ENCODE peak calls at places on chromosomes 7 and 10, in seven cellular contexts. C, E, R, O, Z, N and J are unnamed samples. For H3K4me1 and H3K9me3, the result is how much of the 10 kb centered on the place peaks cover.

GRCh38 chr7:35734001-35734483 is 39.1 kb upstream of the HERPUD2 start:
- DNase-seq in C (no peak), E (no peak), R (no peak), O (no peak), Z (no peak), N (no peak), J (no peak)

GRCh38 chr10:79346388-79347225 is 662 bp upstream of the PPIF start:
- DNase-seq in C (no peak), E (no peak), R (no peak), O (no peak), Z (no peak), N (no peak), J (no peak)

GRCh38 chr7:48101880-48102448 is 12.9 kb downstream of the UPP1 start:
- DNase-seq in C (no peak), E (no peak), R (no peak), O (no peak), Z (no peak), N (no peak), J (no peak)

GRCh38 chr7:568031-568680 is 48.5 kb upstream of the PDGFA start:
- DNase-seq in C (no peak), E (no peak), R (no peak), O (no peak), Z (no peak), N (no peak), J (no peak)

GRCh38 chr7:47478017-47478344 is 103.9 kb downstream of the TNS3 start:
- DNase-seq in C (no peak), E (peak), R (no peak), O (no peak), Z (no peak), N (no peak), J (no peak)

GRCh38 chr10:132714906-132715790 is 70.8 kb downstream of the NKX6-2 start:
- DNase-seq in C (no peak), E (no peak), R (no peak), O (no peak), Z (no peak), N (no peak), J (no peak)

GRCh38 chr7:1854521-1855395 is 184.7 kb downstream of the ELFN1 start:
- DNase-seq in C (no peak), E (no peak), R (no peak), O (no peak), Z (peak), N (no peak), J (no peak)

GRCh38 chr10:103649654-103650423 is 156.3 kb downstream of the NEURL1 start:
- DNase-seq in C (no peak), E (no peak), R (no peak), O (no peak), Z (peak), N (no peak), J (no peak)

GRCh38 chr7:20776214-20776875 is 10.3 kb downstream of the SP8 start:
- DNase-seq in C (no peak), E (no peak), R (no peak), O (no peak), Z (no peak), N (no peak), J (no peak)
- H3K4me1 ChIP-seq in C (under half), E (under half), R (under half), O (under half), Z (under half), N (under half), J (under half)

DNA sequence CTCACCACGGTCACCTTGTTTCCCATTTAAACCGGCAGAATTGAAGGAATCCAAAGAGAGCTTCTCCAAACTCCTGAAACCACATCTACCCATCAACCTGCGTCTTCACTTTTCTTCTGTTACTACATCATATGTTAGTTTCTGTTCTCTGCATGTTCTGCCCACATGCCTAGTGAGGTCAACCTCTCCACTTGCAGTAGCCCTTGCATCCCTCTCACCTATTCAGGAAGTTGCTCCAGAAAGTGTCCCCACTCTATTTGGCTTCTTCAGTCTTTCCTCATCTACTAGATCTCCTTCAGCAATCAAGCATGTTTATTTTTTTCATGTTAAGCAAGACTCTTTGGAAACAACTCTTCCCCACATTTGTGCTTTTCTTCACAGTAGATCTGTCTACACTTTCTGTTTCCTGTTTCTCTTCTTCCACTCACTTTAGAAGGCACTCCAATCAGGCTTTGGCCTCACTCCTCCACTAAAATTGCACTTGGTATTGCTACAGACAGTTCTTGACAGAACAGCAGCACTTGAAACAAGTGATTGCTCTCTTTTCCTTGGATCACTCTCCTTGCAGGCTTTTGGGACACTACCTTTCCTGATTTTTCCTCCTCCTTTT is 7.5 kb downstream of the SAMD9L start:
- DNase-seq in C (no peak), E (no peak), R (no peak), O (no peak), Z (no peak), N (no peak), J (no peak)
- H3K9me3 ChIP-seq in C (under half), E (under half), R (under half), O (under half), Z (under half), N (under half), J (under half)

DNA sequence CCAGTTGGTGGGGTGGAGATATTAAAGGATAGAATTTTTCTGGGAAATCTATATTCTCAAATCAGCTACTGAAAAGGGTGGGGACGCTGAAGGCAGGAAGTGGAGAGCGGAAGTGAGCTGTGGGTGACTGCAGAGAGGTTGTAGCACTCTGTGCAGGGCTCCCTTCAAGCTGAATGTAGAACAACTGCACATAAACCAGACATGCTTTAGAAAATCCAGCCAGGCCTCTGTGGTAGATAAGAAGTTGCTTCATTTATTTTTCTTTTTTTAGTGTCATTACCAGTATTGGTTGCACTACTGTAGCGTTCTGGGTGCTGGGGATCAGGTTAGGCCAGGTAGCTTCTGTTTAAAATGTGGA is 127.8 kb downstream of the CELF2 start:
- DNase-seq in C (peak), E (no peak), R (no peak), O (no peak), Z (peak), N (peak), J (peak)
- H3K4me1 ChIP-seq in C (half or more), E (under half), R (under half), O (under half), Z (under half), N (half or more), J (under half)

GRCh38 chr10:80894339-80894791 is 356.7 kb downstream of the SH2D4B start:
- DNase-seq in C (no peak), E (no peak), R (no peak), O (no peak), Z (no peak), N (no peak), J (no peak)

GRCh38 chr10:80900661-80901060 is 363.0 kb downstream of the SH2D4B start:
- DNase-seq in C (no peak), E (no peak), R (no peak), O (no peak), Z (no peak), N (no peak), J (peak)

GRCh38 chr10:80894797-80895467 is 357.2 kb downstream of the SH2D4B start:
- DNase-seq in C (no peak), E (no peak), R (no peak), O (no peak), Z (no peak), N (no peak), J (no peak)

GRCh38 chr10:80896076-80896475 is 358.4 kb downstream of the SH2D4B start:
- DNase-seq in C (no peak), E (no peak), R (no peak), O (no peak), Z (no peak), N (no peak), J (no peak)

GRCh38 chr10:80896959-80897358 is 359.3 kb downstream of the SH2D4B start:
- DNase-seq in C (no peak), E (no peak), R (no peak), O (no peak), Z (no peak), N (no peak), J (no peak)
- H3K9me3 ChIP-seq in C (under half), E (under half), R (under half), O (under half), Z (under half), N (under half), J (under half)

GRCh38 chr7:94303736-94304135 is 91.0 kb upstream of the COL1A2 start:
- DNase-seq in C (peak), E (peak), R (no peak), O (no peak), Z (no peak), N (no peak), J (no peak)
- H3K4me1 ChIP-seq in C (under half), E (under half), R (under half), O (under half), Z (under half), N (under half), J (under half)